ENCODE peak calls at places on chromosomes 6 and 20, in ten cellular contexts. E, R, T, A, D, U, I, W, G and Z are unnamed samples.

GRCh38 chr20:52524865-52525264 is 333.3 kb upstream of the ZFP64 start:
- DNase-seq in E (no peak), R (no peak), T (no peak), A (no peak), D (no peak), U (no peak), I (no peak), W (no peak), G (peak; percentile 42), Z (no peak)

GRCh38 chr20:44068780-44069191 is 118.2 kb downstream of the JPH2 start:
- DNase-seq in E (no peak), R (peak; percentile 40), T (no peak), A (no peak), D (peak; percentile 41), U (no peak), I (no peak), W (no peak), G (no peak), Z (no peak)

GRCh38 chr6:62891065-62891647 is 320.1 kb upstream of the FKBP1C start:
- DNase-seq in E (no peak), R (no peak), T (no peak), A (no peak), D (no peak), U (no peak), I (no peak), W (no peak), G (no peak), Z (no peak)

GRCh38 chr6:106419900-106420299 is 59.4 kb downstream of the CRYBG1 start:
- DNase-seq in E (no peak), R (no peak), T (no peak), A (no peak), D (no peak), U (no peak), I (no peak), W (no peak), G (no peak), Z (no peak)

GRCh38 chr6:73028124-73028766 is 197.1 kb downstream of the KHDC1L start:
- DNase-seq in E (no peak), R (no peak), T (no peak), A (no peak), D (no peak), U (no peak), I (no peak), W (no peak), G (no peak), Z (no peak)

GRCh38 chr20:48846516-48847492 is 19.0 kb upstream of the PREX1 start:
- DNase-seq in E (peak; percentile 65), R (no peak), T (peak; percentile 86), A (no peak), D (no peak), U (peak; percentile 37), I (no peak), W (no peak), G (peak; percentile 20), Z (peak; percentile 24)

GRCh38 chr6:108874470-108875160 is 26.4 kb downstream of the ARMC2 start:
- DNase-seq in E (no peak), R (peak; percentile 78), T (no peak), A (no peak), D (no peak), U (no peak), I (no peak), W (no peak), G (peak; percentile 67), Z (no peak)

GRCh38 chr6:169932491-169932890 is 181.1 kb downstream of the ERMARD start:
- DNase-seq in E (no peak), R (peak; percentile 30), T (no peak), A (no peak), D (no peak), U (no peak), I (no peak), W (no peak), G (no peak), Z (no peak)

GRCh38 chr6:158642097-158642601 is 2.4 kb downstream of the DYNLT1 start:
- DNase-seq in E (no peak), R (peak; percentile 80), T (no peak), A (no peak), D (peak; percentile 39), U (peak; percentile 46), I (no peak), W (no peak), G (peak; percentile 95), Z (no peak)

GRCh38 chr20:51128198-51128597 is 105.3 kb upstream of the KCNG1 start:
- DNase-seq in E (no peak), R (peak; percentile 33), T (no peak), A (no peak), D (no peak), U (no peak), I (no peak), W (no peak), G (peak; percentile 56), Z (no peak)

GRCh38 chr6:42407379-42407778 is 44.3 kb downstream of the TRERF1 start:
- DNase-seq in E (no peak), R (peak; percentile 40), T (no peak), A (no peak), D (peak; percentile 37), U (no peak), I (no peak), W (no peak), G (peak; percentile 79), Z (no peak)

GRCh38 chr6:40700006-40700405 is 112.8 kb upstream of the LRFN2 start:
- DNase-seq in E (no peak), R (no peak), T (no peak), A (no peak), D (no peak), U (no peak), I (no peak), W (no peak), G (no peak), Z (no peak)

GRCh38 chr20:25199473-25200265 is 4.2 kb downstream of the ENTPD6 start:
- DNase-seq in E (no peak), R (no peak), T (no peak), A (no peak), D (no peak), U (no peak), I (no peak), W (no peak), G (peak; percentile 23), Z (no peak)

GRCh38 chr20:10297684-10298240 is 79.1 kb downstream of the SNAP25 start:
- DNase-seq in E (no peak), R (no peak), T (no peak), A (no peak), D (no peak), U (no peak), I (no peak), W (no peak), G (no peak), Z (no peak)

GRCh38 chr20:32470940-32471339 is 112.8 kb downstream of the ASXL1 start:
- DNase-seq in E (no peak), R (no peak), T (no peak), A (no peak), D (no peak), U (no peak), I (no peak), W (no peak), G (no peak), Z (no peak)

GRCh38 chr20:6122111-6122872 is 538 bp downstream of the FERMT1 start:
- DNase-seq in E (no peak), R (no peak), T (no peak), A (peak; percentile 22), D (peak; percentile 66), U (no peak), I (no peak), W (no peak), G (peak; percentile 28), Z (no peak)

GRCh38 chr6:36631326-36632046 is 37.3 kb downstream of the SRSF3 start:
- DNase-seq in E (no peak), R (no peak), T (no peak), A (no peak), D (no peak), U (no peak), I (no peak), W (no peak), G (no peak), Z (no peak)

GRCh38 chr6:2768125-2768524 is 2.9 kb downstream of the WRNIP1 start:
- DNase-seq in E (no peak), R (no peak), T (no peak), A (no peak), D (no peak), U (no peak), I (no peak), W (no peak), G (no peak), Z (no peak)

GRCh38 chr6:163147988-163148387 is 266.5 kb upstream of the QKI start:
- DNase-seq in E (no peak), R (no peak), T (no peak), A (no peak), D (no peak), U (no peak), I (no peak), W (no peak), G (no peak), Z (no peak)

GRCh38 chr20:15918631-15919030 is 654.6 kb downstream of the KIF16B start:
- DNase-seq in E (no peak), R (no peak), T (no peak), A (no peak), D (no peak), U (no peak), I (no peak), W (no peak), G (no peak), Z (no peak)

GRCh38 chr6:129683606-129684322 is 26.2 kb downstream of the ARHGAP18 start:
- DNase-seq in E (no peak), R (peak; percentile 92), T (peak; percentile 74), A (no peak), D (peak; percentile 74), U (peak; percentile 77), I (no peak), W (no peak), G (peak; percentile 99), Z (peak; percentile 11)

GRCh38 chr6:54958446-54958845 is 111.9 kb downstream of the FAM83B start:
- DNase-seq in E (no peak), R (no peak), T (no peak), A (no peak), D (no peak), U (no peak), I (no peak), W (no peak), G (no peak), Z (no peak)

GRCh38 chr6:43687437-43688347 is at the start of gene MRPS18A:
- DNase-seq in E (peak; percentile 91), R (peak; percentile 87), T (peak; percentile 83), A (no peak), D (peak; percentile 86), U (peak; percentile 84), I (peak; percentile 87), W (peak; percentile 68), G (peak; percentile 83), Z (peak; percentile 44)

GRCh38 chr6:117191448-117191847 is 73.9 kb upstream of the VGLL2 start:
- DNase-seq in E (no peak), R (no peak), T (no peak), A (no peak), D (no peak), U (no peak), I (no peak), W (no peak), G (no peak), Z (no peak)

GRCh38 chr6:18219611-18220010 is 44.7 kb downstream of the DEK start:
- DNase-seq in E (no peak), R (no peak), T (no peak), A (no peak), D (no peak), U (no peak), I (no peak), W (no peak), G (no peak), Z (no peak)

GRCh38 chr20:9300080-9300479 is 214.3 kb upstream of the LAMP5 start:
- DNase-seq in E (no peak), R (no peak), T (no peak), A (no peak), D (no peak), U (no peak), I (no peak), W (no peak), G (peak; percentile 33), Z (no peak)

GRCh38 chr20:61253264-61253639 is 1.2 kb downstream of the CDH4 start:
- DNase-seq in E (no peak), R (no peak), T (no peak), A (no peak), D (no peak), U (no peak), I (peak; percentile 40), W (no peak), G (peak; percentile 34), Z (no peak)